ENCODE peak calls at places on chromosome 2, in nine cellular contexts. O, E, Z, B, K, P, U, M and T are unnamed samples.

GRCh38 chr2:26640781-26641564 is at the start of gene CIB4:
- DNase-seq in O (peak; percentile 43), E (no peak), Z (no peak), B (peak; percentile 55), K (no peak), P (no peak), U (no peak), M (no peak), T (no peak)

GRCh38 chr2:190456833-190457232 is 48.7 kb downstream of the MFSD6 start:
- DNase-seq in O (peak; percentile 21), E (no peak), Z (no peak), B (no peak), K (no peak), P (no peak), U (no peak), M (no peak), T (no peak)

GRCh38 chr2:100140582-100140981 is 1.8 kb downstream of the AFF3 start:
- DNase-seq in O (no peak), E (no peak), Z (no peak), B (no peak), K (no peak), P (no peak), U (no peak), M (no peak), T (no peak)

GRCh38 chr2:176103634-176104337 is 3.3 kb upstream of the HOXD11 start:
- DNase-seq in O (no peak), E (no peak), Z (no peak), B (no peak), K (no peak), P (no peak), U (no peak), M (no peak), T (no peak)

GRCh38 chr2:219645631-219646527 is 18.4 kb downstream of the SLC4A3 start:
- DNase-seq in O (peak; percentile 44), E (no peak), Z (peak; percentile 84), B (peak; percentile 47), K (no peak), P (no peak), U (peak; percentile 91), M (no peak), T (no peak)

GRCh38 chr2:25339121-25339738 is 2.5 kb downstream of the DNMT3A start:
- DNase-seq in O (no peak), E (no peak), Z (peak; percentile 8), B (no peak), K (no peak), P (no peak), U (no peak), M (peak; percentile 16), T (no peak)

GRCh38 chr2:98148968-98149697 is 62.2 kb downstream of the VWA3B start:
- DNase-seq in O (peak; percentile 55), E (no peak), Z (peak; percentile 66), B (no peak), K (no peak), P (no peak), U (peak; percentile 70), M (peak; percentile 37), T (no peak)

GRCh38 chr2:240953426-240954425 is 44.7 kb upstream of the SNED1 start:
- DNase-seq in O (no peak), E (no peak), Z (no peak), B (no peak), K (no peak), P (no peak), U (no peak), M (no peak), T (no peak)

GRCh38 chr2:140929866-140930265 is 1201.0 kb downstream of the LRP1B start:
- DNase-seq in O (no peak), E (no peak), Z (no peak), B (no peak), K (no peak), P (no peak), U (no peak), M (no peak), T (no peak)

GRCh38 chr2:41420872-41421271 is 626.9 kb upstream of the PKDCC start:
- DNase-seq in O (no peak), E (no peak), Z (no peak), B (no peak), K (no peak), P (no peak), U (no peak), M (no peak), T (no peak)

GRCh38 chr2:42927334-42928160 is 135.2 kb upstream of the HAAO start:
- DNase-seq in O (no peak), E (no peak), Z (no peak), B (no peak), K (no peak), P (no peak), U (no peak), M (no peak), T (no peak)

GRCh38 chr2:44635725-44636124 is 274.0 kb downstream of the CAMKMT start:
- DNase-seq in O (no peak), E (no peak), Z (no peak), B (no peak), K (no peak), P (no peak), U (no peak), M (no peak), T (no peak)

GRCh38 chr2:197700960-197701359 is 4.2 kb upstream of the MARS2 start:
- DNase-seq in O (no peak), E (no peak), Z (no peak), B (no peak), K (no peak), P (no peak), U (no peak), M (no peak), T (no peak)

GRCh38 chr2:30331869-30332268 is 100.5 kb downstream of the LBH start:
- DNase-seq in O (no peak), E (no peak), Z (no peak), B (no peak), K (no peak), P (no peak), U (no peak), M (no peak), T (no peak)

GRCh38 chr2:112958428-112959108 is 19.2 kb upstream of the IL36G start:
- DNase-seq in O (peak; percentile 50), E (peak; percentile 54), Z (peak; percentile 64), B (no peak), K (no peak), P (peak; percentile 21), U (peak; percentile 65), M (peak; percentile 45), T (peak; percentile 8)

GRCh38 chr2:42171396-42171971 is 2.3 kb downstream of the EML4 start:
- DNase-seq in O (peak; percentile 23), E (no peak), Z (peak; percentile 30), B (no peak), K (no peak), P (no peak), U (no peak), M (no peak), T (no peak)

GRCh38 chr2:36438454-36438977 is 82.9 kb downstream of the CRIM1 start:
- DNase-seq in O (peak; percentile 67), E (no peak), Z (peak; percentile 97), B (peak; percentile 89), K (no peak), P (no peak), U (peak; percentile 95), M (no peak), T (no peak)

GRCh38 chr2:113116100-113116958 is 11.1 kb upstream of the IL1RN start:
- DNase-seq in O (no peak), E (no peak), Z (no peak), B (no peak), K (no peak), P (no peak), U (no peak), M (no peak), T (no peak)

GRCh38 chr2:231167745-231168459 is 30.5 kb upstream of the ARMC9 start:
- DNase-seq in O (no peak), E (no peak), Z (no peak), B (no peak), K (no peak), P (no peak), U (peak; percentile 53), M (no peak), T (no peak)

GRCh38 chr2:1478311-1479305 is 65.3 kb downstream of the TPO start:
- DNase-seq in O (no peak), E (no peak), Z (no peak), B (no peak), K (no peak), P (no peak), U (no peak), M (no peak), T (no peak)

GRCh38 chr2:11822746-11823411 is 76.4 kb downstream of the LPIN1 start:
- DNase-seq in O (no peak), E (no peak), Z (peak; percentile 23), B (no peak), K (no peak), P (no peak), U (no peak), M (no peak), T (no peak)

GRCh38 chr2:238640486-238640885 is 207.4 kb upstream of the TWIST2 start:
- DNase-seq in O (no peak), E (no peak), Z (no peak), B (no peak), K (no peak), P (no peak), U (no peak), M (no peak), T (no peak)

GRCh38 chr2:70977605-70978205 is 725 bp upstream of the ANKRD53 start:
- DNase-seq in O (no peak), E (no peak), Z (peak; percentile 87), B (peak; percentile 25), K (no peak), P (no peak), U (no peak), M (no peak), T (no peak)